ENCODE peak calls at places on chromosomes 3 and 15, in six cellular contexts. V is astrocyte of the cerebellum, Y is T-helper 17 cell, U is 8988T, M is RWPE1, F is erythroblast. R is an unnamed sample.

GRCh38 chr15:37206690-37207089 is 106.3 kb upstream of the MEIS2 start:
- DNase-seq in V (no peak), Y (no peak), U (no peak), M (no peak), F (no peak), R (no peak)

GRCh38 chr15:95325763-95326688 is 1004.5 kb upstream of the NR2F2 start:
- DNase-seq in V (no peak), M (no peak), U (no peak), Y (no peak), F (no peak), R (no peak)

GRCh38 chr3:108976058-108976457 is 22.4 kb upstream of the GUCA1C start:
- DNase-seq in U (no peak), V (no peak), M (no peak), F (no peak), Y (no peak), R (no peak)

GRCh38 chr15:75836953-75837321 is 6.3 kb upstream of the UBE2Q2 start:
- DNase-seq in M (peak; percentile 57), Y (no peak), V (peak; percentile 75), U (no peak), F (no peak), R (peak; percentile 78)

GRCh38 chr15:74873756-74874424 is 725 bp upstream of the SCAMP2 start:
- DNase-seq in F (no peak), Y (no peak), V (no peak), U (no peak), M (no peak), R (no peak)

GRCh38 chr15:66628976-66629723 is 63.4 kb upstream of the LCTL start:
- DNase-seq in U (no peak), V (no peak), Y (no peak), M (no peak), F (peak; percentile 63), R (no peak)

GRCh38 chr15:57708047-57708446 is 1.5 kb downstream of the POLR2M start:
- DNase-seq in Y (no peak), V (no peak), M (no peak), F (peak; percentile 29), U (no peak), R (no peak)

GRCh38 chr3:43996379-43997301 is 245.0 kb upstream of the TOPAZ1 start:
- DNase-seq in M (peak; percentile 23), Y (no peak), V (peak; percentile 5), F (no peak), U (no peak), R (peak; percentile 18)

GRCh38 chr3:63979093-63979492 is 44.2 kb downstream of the PSMD6 start:
- DNase-seq in V (no peak), U (no peak), Y (no peak), M (no peak), F (no peak), R (no peak)

GRCh38 chr15:69992326-69992725 is 105.4 kb downstream of the TLE3 start:
- DNase-seq in M (no peak), Y (no peak), F (no peak), U (no peak), V (no peak), R (no peak)

GRCh38 chr15:41928100-41928499 is 34.2 kb upstream of the SPTBN5 start:
- DNase-seq in F (no peak), V (no peak), Y (no peak), U (no peak), M (no peak), R (no peak)

GRCh38 chr3:111311126-111311525 is 230.9 kb upstream of the CD96 start:
- DNase-seq in U (no peak), F (no peak), V (no peak), Y (no peak), M (no peak), R (no peak)

GRCh38 chr15:69675727-69676126 is 223.1 kb downstream of the RPLP1 start:
- DNase-seq in V (no peak), M (no peak), F (peak; percentile 7), Y (no peak), U (no peak), R (no peak)

GRCh38 chr3:105511031-105511430 is 144.3 kb downstream of the ALCAM start:
- DNase-seq in V (no peak), U (no peak), M (no peak), Y (no peak), F (no peak), R (no peak)

GRCh38 chr15:49045691-49046112 is 544 bp downstream of the SECISBP2L start:
- DNase-seq in M (peak; percentile 53), F (peak; percentile 69), Y (no peak), U (no peak), V (peak; percentile 23), R (peak; percentile 26)

GRCh38 chr15:57782731-57783130 is 76.2 kb downstream of the POLR2M start:
- DNase-seq in M (no peak), F (no peak), V (no peak), Y (no peak), U (no peak), R (no peak)

GRCh38 chr15:92907880-92908279 is 7.8 kb downstream of the CHD2 start:
- DNase-seq in M (no peak), F (peak; percentile 73), Y (no peak), U (no peak), V (no peak), R (peak; percentile 88)

GRCh38 chr3:23161308-23161707 is 41.8 kb upstream of the UBE2E2 start:
- DNase-seq in F (no peak), M (no peak), V (no peak), U (no peak), Y (no peak), R (no peak)

GRCh38 chr15:45914425-45914824 is 279.6 kb downstream of the SQOR start:
- DNase-seq in Y (no peak), U (no peak), M (no peak), F (no peak), V (no peak), R (no peak)

GRCh38 chr15:62482715-62483429 is 317.8 kb upstream of the C2CD4B start:
- DNase-seq in F (peak; percentile 65), M (no peak), V (no peak), U (peak; percentile 31), Y (no peak), R (peak; percentile 44)